ENCODE peak calls at places on chromosomes 12 and 14, in nine cellular contexts. V is AG04449, U is right cardiac atrium, T is HEK293T, C is NCI-H1930, Q is EH, Z is Kasumi-1, A is GM20000, W is ovary. M is an unnamed sample.

GRCh38 chr12:106590601-106591000 is 7.8 kb downstream of the RFX4 start:
- DNase-seq in V (no peak), U (no peak), T (no peak), C (no peak), Q (no peak), Z (no peak), A (no peak), W (no peak), M (no peak)

GRCh38 chr12:6074394-6074793 is 50.1 kb downstream of the VWF start:
- DNase-seq in V (no peak), U (peak; percentile 6), T (no peak), C (no peak), Q (no peak), Z (no peak), A (no peak), W (no peak), M (no peak)

GRCh38 chr12:40325349-40325960 is 100.7 kb downstream of the LRRK2 start:
- DNase-seq in V (no peak), U (no peak), T (peak; percentile 49), C (no peak), Q (peak; percentile 34), Z (peak; percentile 64), A (peak; percentile 45), W (no peak), M (peak; percentile 35)

GRCh38 chr12:103751171-103751570 is 89.9 kb downstream of the NT5DC3 start:
- DNase-seq in V (no peak), U (no peak), T (peak; percentile 31), C (no peak), Q (no peak), Z (no peak), A (no peak), W (no peak), M (peak; percentile 24)

GRCh38 chr14:30221546-30221945 is 293.9 kb upstream of the PRKD1 start:
- DNase-seq in V (no peak), U (no peak), T (no peak), C (no peak), Q (no peak), Z (no peak), A (no peak), W (no peak), M (no peak)

GRCh38 chr14:94458558-94459200 is 6.1 kb upstream of the SERPINA11 start:
- DNase-seq in V (no peak), U (no peak), T (no peak), C (no peak), Q (peak; percentile 39), Z (no peak), A (no peak), W (no peak), M (no peak)

GRCh38 chr14:97328743-97329142 is 531.6 kb downstream of the VRK1 start:
- DNase-seq in V (no peak), U (no peak), T (no peak), C (no peak), Q (no peak), Z (no peak), A (no peak), W (no peak), M (no peak)

GRCh38 chr12:96140110-96140509 is 54.1 kb upstream of the ELK3 start:
- DNase-seq in V (peak; percentile 47), U (no peak), T (no peak), C (no peak), Q (peak; percentile 59), Z (peak; percentile 5), A (no peak), W (no peak), M (no peak)

GRCh38 chr12:28955491-28955890 is 193.6 kb upstream of the FAR2 start:
- DNase-seq in V (no peak), U (no peak), T (no peak), C (no peak), Q (no peak), Z (no peak), A (no peak), W (no peak), M (no peak)

GRCh38 chr12:59383426-59383822 is 212.4 kb upstream of the SLC16A7 start:
- DNase-seq in V (peak; percentile 94), U (no peak), T (no peak), C (no peak), Q (peak; percentile 78), Z (no peak), A (no peak), W (no peak), M (no peak)

GRCh38 chr14:95227279-95227860 is 70.0 kb upstream of the DICER1 start:
- DNase-seq in V (peak; percentile 29), U (no peak), T (peak; percentile 53), C (no peak), Q (peak; percentile 3), Z (no peak), A (no peak), W (no peak), M (no peak)

GRCh38 chr14:70708717-70709570 is 67.2 kb downstream of the TTC9 start:
- DNase-seq in V (no peak), U (no peak), T (no peak), C (peak; percentile 39), Q (no peak), Z (no peak), A (no peak), W (no peak), M (no peak)

GRCh38 chr12:133058203-133059125 is 21.2 kb downstream of the ZNF84 start:
- DNase-seq in V (no peak), U (no peak), T (no peak), C (no peak), Q (peak; percentile 10), Z (peak; percentile 6), A (no peak), W (no peak), M (no peak)

GRCh38 chr12:120316798-120317257 is 10.8 kb downstream of the PLA2G1B start:
- DNase-seq in V (no peak), U (no peak), T (no peak), C (no peak), Q (no peak), Z (peak; percentile 40), A (no peak), W (no peak), M (no peak)

GRCh38 chr12:67239061-67239460 is 30.1 kb upstream of the CAND1 start:
- DNase-seq in V (no peak), U (no peak), T (no peak), C (no peak), Q (peak; percentile 11), Z (no peak), A (no peak), W (no peak), M (no peak)

GRCh38 chr12:52398176-52398575 is 8.0 kb downstream of the KRT82 start:
- DNase-seq in V (no peak), U (no peak), T (no peak), C (no peak), Q (no peak), Z (no peak), A (no peak), W (no peak), M (no peak)

GRCh38 chr12:57694459-57695019 is 607 bp downstream of the OS9 start:
- DNase-seq in V (no peak), U (no peak), T (no peak), C (no peak), Q (no peak), Z (no peak), A (no peak), W (no peak), M (peak; percentile 58)

GRCh38 chr14:90508536-90509254 is 111.9 kb downstream of the CALM1 start:
- DNase-seq in V (no peak), U (peak; percentile 28), T (no peak), C (no peak), Q (no peak), Z (peak; percentile 72), A (no peak), W (no peak), M (no peak)

GRCh38 chr14:56351861-56352260 is 227.7 kb upstream of the TMEM260 start:
- DNase-seq in V (peak; percentile 71), U (no peak), T (no peak), C (no peak), Q (peak; percentile 88), Z (no peak), A (no peak), W (no peak), M (no peak)

GRCh38 chr12:80101126-80101525 is 1.8 kb downstream of the OTOGL start:
- DNase-seq in V (no peak), U (no peak), T (no peak), C (no peak), Q (peak; percentile 39), Z (peak; percentile 64), A (no peak), W (no peak), M (no peak)

GRCh38 chr12:111154180-111154579 is 214.7 kb downstream of the PHETA1 start:
- DNase-seq in V (no peak), U (no peak), T (no peak), C (no peak), Q (no peak), Z (no peak), A (no peak), W (no peak), M (peak; percentile 48)

GRCh38 chr14:34650786-34651584 is 21.0 kb upstream of the SNX6 start:
- DNase-seq in V (peak; percentile 99), U (no peak), T (no peak), C (no peak), Q (peak; percentile 100), Z (no peak), A (no peak), W (no peak), M (no peak)

GRCh38 chr14:31449971-31450610 is 7.2 kb downstream of the DTD2 start:
- DNase-seq in V (no peak), U (no peak), T (peak; percentile 27), C (no peak), Q (peak; percentile 62), Z (peak; percentile 56), A (peak; percentile 25), W (no peak), M (peak; percentile 9)

GRCh38 chr12:94710933-94711332 is 60.6 kb upstream of the TMCC3 start:
- DNase-seq in V (no peak), U (no peak), T (peak; percentile 53), C (no peak), Q (peak; percentile 48), Z (peak; percentile 60), A (peak; percentile 29), W (no peak), M (peak; percentile 37)

M was measured in neural progenitor cell.